ENCODE peak calls at places on chromosomes 11 and 22, in ten cellular contexts. X is OCI-LY7, L is H9, U is cardiac fibroblast, F is neural crest cell, I is Peyer's patch, M is MM.1S, Y is tibial artery, H is fibroblast of villous mesenchyme, G is GM10248. Q is an unnamed sample.

GRCh38 chr11:2798951-2799761 is 86.4 kb downstream of the CDKN1C start:
- DNase-seq in M (no peak), U (no peak), G (no peak), F (no peak), I (peak), H (no peak), Y (peak), X (no peak), L (peak), Q (no peak)

GRCh38 chr22:45537734-45538181 is 35.1 kb downstream of the FBLN1 start:
- DNase-seq in X (no peak), F (no peak), M (no peak), G (no peak), L (no peak), U (peak), H (peak), Y (peak), I (peak), Q (peak)

GRCh38 chr11:63843042-63843441 is 4.1 kb downstream of the MARK2 start:
- DNase-seq in H (no peak), L (no peak), U (no peak), Y (no peak), M (no peak), F (no peak), X (no peak), G (no peak), I (no peak), Q (no peak)

GRCh38 chr22:25953276-25953675 is 211.3 kb downstream of the MYO18B start:
- DNase-seq in M (no peak), L (no peak), F (no peak), U (no peak), X (no peak), Y (no peak), H (no peak), I (no peak), G (no peak), Q (no peak)

GRCh38 chr11:61955416-61956135 is 5.4 kb downstream of the BEST1 start:
- DNase-seq in H (no peak), M (no peak), G (peak), X (no peak), U (no peak), F (no peak), Y (no peak), I (peak), L (peak), Q (no peak)

GRCh38 chr22:29194269-29194668 is 11.4 kb upstream of the EMID1 start:
- DNase-seq in F (no peak), U (no peak), M (peak), H (no peak), G (no peak), I (no peak), L (no peak), X (no peak), Y (no peak), Q (no peak)

GRCh38 chr11:86637976-86638375 is 34.4 kb downstream of the ME3 start:
- DNase-seq in X (no peak), G (no peak), M (no peak), L (no peak), H (peak), U (no peak), Y (no peak), I (no peak), F (no peak), Q (no peak)

GRCh38 chr11:105265859-105266258 is 126.3 kb upstream of the CARD18 start:
- DNase-seq in I (no peak), L (no peak), M (no peak), Y (no peak), F (no peak), X (no peak), G (no peak), U (peak), H (no peak), Q (peak)

GRCh38 chr22:46147471-46148267 is 2.7 kb upstream of the PPARA start:
- DNase-seq in F (no peak), X (no peak), I (peak), Y (no peak), L (peak), M (no peak), U (no peak), H (no peak), G (no peak), Q (peak)

GRCh38 chr11:122173587-122173986 is 57.6 kb upstream of the BLID start:
- DNase-seq in X (no peak), H (no peak), I (no peak), F (no peak), U (no peak), Y (no peak), G (no peak), M (no peak), L (no peak), Q (no peak)

GRCh38 chr22:19719055-19719482 is 4.3 kb upstream of the GP1BB start:
- DNase-seq in F (no peak), I (no peak), U (no peak), X (no peak), H (no peak), Y (no peak), M (no peak), G (no peak), L (no peak), Q (no peak)

DNA sequence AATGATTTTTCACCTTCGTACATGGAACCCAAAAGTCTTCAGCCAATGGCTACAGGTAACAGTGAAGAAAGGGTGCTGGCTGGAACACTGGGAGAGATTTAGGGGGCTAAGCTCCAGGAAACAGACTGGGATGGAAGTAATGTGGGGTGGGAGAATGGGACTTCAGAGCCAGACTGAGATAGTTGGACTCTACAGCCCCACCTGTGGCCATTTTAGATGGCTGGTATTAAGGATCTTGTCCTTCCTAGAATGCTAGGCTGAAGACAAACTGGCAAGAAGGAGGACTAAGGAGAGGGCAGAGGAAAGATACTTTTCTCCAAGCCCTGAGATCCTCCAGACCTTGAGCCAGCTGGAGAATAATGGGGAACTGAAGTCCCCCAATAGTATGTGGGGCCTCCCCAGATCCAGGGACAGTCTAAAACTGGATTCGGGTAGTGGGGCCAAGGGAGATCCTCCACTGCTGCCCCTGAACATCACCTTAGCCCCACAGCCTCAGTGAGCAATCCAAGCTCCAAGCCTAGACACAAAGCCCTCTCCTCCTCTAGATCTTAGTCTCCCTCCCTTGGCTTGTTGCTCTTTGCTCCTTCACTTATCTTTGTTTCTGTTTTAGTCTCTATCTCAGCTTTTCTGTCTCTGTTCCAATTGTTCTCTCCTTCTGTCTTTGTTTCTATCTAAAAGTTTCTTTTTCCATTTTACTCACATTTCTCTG is 16.1 kb upstream of the RRAS2 start:
- DNase-seq in I (no peak), M (no peak), G (peak), X (no peak), U (no peak), Y (no peak), L (peak), H (no peak), F (no peak), Q (no peak)
- TF ChIP-seq CTCF in I (no peak), M (peak), G (no peak), X (peak), U (no peak), Y (no peak), L (peak), H (peak), F (peak), Q (no peak)

GRCh38 chr22:21098099-21098671 is 52.4 kb downstream of the LRRC74B start:
- DNase-seq in Y (no peak), X (peak), F (no peak), H (no peak), G (no peak), U (peak), M (no peak), L (peak), I (no peak), Q (peak)
- TF ChIP-seq CTCF in Y (no peak), X (peak), F (no peak), H (no peak), G (peak), U (peak), M (peak), L (peak), I (no peak), Q (no peak)

GRCh38 chr11:37107415-37107814 is 509.4 kb upstream of the RAG2 start:
- DNase-seq in Y (no peak), U (no peak), H (no peak), G (no peak), M (no peak), F (no peak), L (no peak), X (no peak), I (no peak), Q (no peak)
- TF ChIP-seq CTCF in Y (no peak), U (peak), H (no peak), G (no peak), M (no peak), F (peak), L (peak), X (peak), I (no peak), Q (no peak)

DNA sequence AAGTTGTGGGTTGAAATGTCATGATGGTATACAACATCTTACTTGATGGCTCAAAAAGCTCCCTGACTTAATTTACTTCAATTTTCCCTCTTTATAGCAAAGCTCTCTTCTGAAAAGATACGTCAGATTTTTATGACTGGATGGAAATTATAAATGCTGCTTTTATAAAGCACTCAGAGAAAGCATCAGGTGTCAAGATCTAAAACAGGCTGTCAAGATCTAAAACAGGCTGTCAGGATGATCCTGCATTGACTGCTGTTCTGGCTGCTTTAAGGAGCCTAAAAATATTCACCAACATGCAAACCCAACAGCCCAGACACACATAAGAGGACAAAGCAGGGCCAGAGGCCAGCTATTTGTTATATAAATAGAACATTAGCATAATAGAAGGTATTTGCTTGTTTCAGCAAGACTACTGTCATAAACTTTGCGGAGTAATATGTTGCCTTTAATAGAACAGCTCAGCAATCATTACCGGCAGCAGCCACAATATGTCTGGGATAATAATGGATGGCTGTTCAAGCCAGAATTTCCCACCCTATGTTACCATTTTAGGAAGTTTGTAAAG is 77.3 kb upstream of the ANO5 start:
- DNase-seq in X (no peak), L (no peak), H (no peak), I (no peak), F (no peak), M (no peak), U (no peak), Y (no peak), G (no peak), Q (no peak)
- TF ChIP-seq CTCF in X (no peak), L (no peak), H (no peak), I (no peak), F (no peak), M (no peak), U (no peak), Y (no peak), G (no peak), Q (no peak)

GRCh38 chr22:37510046-37510445 is 9.2 kb downstream of the CARD10 start:
- DNase-seq in M (no peak), H (no peak), F (no peak), I (no peak), L (no peak), X (no peak), Y (no peak), U (no peak), G (no peak), Q (no peak)

GRCh38 chr22:37507731-37508130 is 11.5 kb downstream of the CARD10 start:
- DNase-seq in H (no peak), G (no peak), M (no peak), L (no peak), X (no peak), I (no peak), Y (no peak), F (no peak), U (no peak), Q (no peak)

GRCh38 chr22:37509026-37509886 is 10.0 kb downstream of the CARD10 start:
- DNase-seq in L (no peak), Y (no peak), G (no peak), F (no peak), U (no peak), X (no peak), I (no peak), M (no peak), H (no peak), Q (no peak)

GRCh38 chr22:37505989-37506388 is 13.2 kb downstream of the CARD10 start:
- DNase-seq in X (no peak), F (no peak), M (no peak), I (no peak), Y (no peak), G (no peak), H (no peak), U (no peak), L (no peak), Q (no peak)

GRCh38 chr22:37508431-37508963 is 10.7 kb downstream of the CARD10 start:
- DNase-seq in F (no peak), M (no peak), U (no peak), Y (no peak), I (no peak), G (no peak), L (no peak), X (no peak), H (no peak), Q (no peak)
- TF ChIP-seq CTCF in F (no peak), M (no peak), U (no peak), Y (no peak), I (no peak), G (no peak), L (no peak), X (no peak), H (peak), Q (no peak)

Q was measured in MCF 10A.